ENCODE peak calls at places on chromosomes 2 and 18, in six cellular contexts. N, Z, G, H, W and X are unnamed samples.

GRCh38 chr2:33069894-33070651 is 123.3 kb downstream of the LTBP1 start:
- DNase-seq in N (peak; percentile 99), Z (peak; percentile 49), G (peak; percentile 35), H (peak; percentile 42), W (peak; percentile 100), X (no peak)

GRCh38 chr18:14971461-14972185 is 223.7 kb downstream of the ANKRD30B start:
- DNase-seq in N (peak; percentile 20), Z (no peak), G (no peak), H (no peak), W (no peak), X (no peak)

GRCh38 chr2:62140785-62141740 is 54.9 kb upstream of the B3GNT2 start:
- DNase-seq in N (no peak), Z (no peak), G (no peak), H (no peak), W (no peak), X (no peak)

GRCh38 chr2:206979922-206980321 is 40.6 kb downstream of the CPO start:
- DNase-seq in N (no peak), Z (no peak), G (no peak), H (no peak), W (no peak), X (no peak)

GRCh38 chr2:12050381-12050780 is 303.9 kb downstream of the LPIN1 start:
- DNase-seq in N (peak; percentile 92), Z (no peak), G (no peak), H (no peak), W (peak; percentile 67), X (no peak)

GRCh38 chr2:218805627-218806026 is 23.7 kb downstream of the CYP27A1 start:
- DNase-seq in N (peak; percentile 30), Z (no peak), G (no peak), H (no peak), W (peak; percentile 41), X (no peak)

GRCh38 chr2:69933839-69934613 is 19.1 kb downstream of the MXD1 start:
- DNase-seq in N (peak; percentile 84), Z (no peak), G (no peak), H (peak; percentile 62), W (peak; percentile 86), X (no peak)

GRCh38 chr2:173983414-173983871 is 18.3 kb upstream of the SP3 start:
- DNase-seq in N (peak; percentile 71), Z (no peak), G (no peak), H (no peak), W (no peak), X (no peak)

GRCh38 chr2:138433995-138434991 is 67.3 kb upstream of the SPOPL start:
- DNase-seq in N (peak; percentile 39), Z (no peak), G (no peak), H (no peak), W (no peak), X (no peak)

GRCh38 chr2:54120950-54121349 is 5.5 kb downstream of the ACYP2 start:
- DNase-seq in N (no peak), Z (no peak), G (no peak), H (no peak), W (no peak), X (no peak)
- H3K9me3 ChIP-seq in N (no peaks in the 10 kb centered on the region), Z (peaks cover 15% of the 10 kb centered on the region), G (no peaks in the 10 kb centered on the region), H (peaks cover 17% of the 10 kb centered on the region), W (peaks cover 11% of the 10 kb centered on the region), X (peaks cover 15% of the 10 kb centered on the region)

GRCh38 chr2:238415893-238416292 is 10.8 kb upstream of the ASB1 start:
- DNase-seq in N (no peak), Z (no peak), G (no peak), H (no peak), W (no peak), X (no peak)

GRCh38 chr2:238412067-238412767 is 14.5 kb upstream of the ASB1 start:
- DNase-seq in N (no peak), Z (no peak), G (no peak), H (no peak), W (no peak), X (no peak)

GRCh38 chr2:238418999-238419546 is 7.7 kb upstream of the ASB1 start:
- DNase-seq in N (no peak), Z (no peak), G (no peak), H (no peak), W (no peak), X (no peak)

GRCh38 chr2:238418196-238418998 is 8.3 kb upstream of the ASB1 start:
- DNase-seq in N (no peak), Z (peak; percentile 59), G (no peak), H (no peak), W (no peak), X (no peak)

GRCh38 chr2:238415036-238415764 is 11.5 kb upstream of the ASB1 start:
- DNase-seq in N (no peak), Z (peak; percentile 24), G (no peak), H (no peak), W (no peak), X (no peak)
- TF ChIP-seq CTCF in N (no peak), Z (no peak), G (no peak), H (no peak), W (no peak), X (no peak)

GRCh38 chr18:6249788-6250187 is 164.9 kb downstream of the L3MBTL4 start:
- DNase-seq in N (no peak), Z (no peak), G (no peak), H (no peak), W (no peak), X (no peak)
- H3K9me3 ChIP-seq in N (no peaks in the 10 kb centered on the region), Z (no peaks in the 10 kb centered on the region), G (no peaks in the 10 kb centered on the region), H (no peaks in the 10 kb centered on the region), W (no peaks in the 10 kb centered on the region), X (no peaks in the 10 kb centered on the region)

GRCh38 chr2:229220254-229220653 is 50.8 kb downstream of the PID1 start:
- DNase-seq in N (no peak), Z (no peak), G (no peak), H (no peak), W (no peak), X (no peak)
- TF ChIP-seq CTCF in N (no peak), Z (no peak), G (no peak), H (no peak), W (no peak), X (no peak)

GRCh38 chr2:23091900-23092299 is 293.1 kb upstream of the KLHL29 start:
- DNase-seq in N (no peak), Z (no peak), G (no peak), H (no peak), W (no peak), X (no peak)

GRCh38 chr2:23092831-23093230 is 292.1 kb upstream of the KLHL29 start:
- DNase-seq in N (peak; percentile 13), Z (no peak), G (no peak), H (no peak), W (no peak), X (no peak)

GRCh38 chr2:23091019-23091418 is 294.0 kb upstream of the KLHL29 start:
- DNase-seq in N (no peak), Z (no peak), G (no peak), H (no peak), W (no peak), X (no peak)
- H3K9me3 ChIP-seq in N (no peaks in the 10 kb centered on the region), Z (peaks cover 7% of the 10 kb centered on the region), G (no peaks in the 10 kb centered on the region), H (peaks cover 21% of the 10 kb centered on the region), W (peaks cover 3% of the 10 kb centered on the region), X (no peaks in the 10 kb centered on the region)

GRCh38 chr18:31553800-31554199 is 37.9 kb upstream of the TTR start:
- DNase-seq in N (no peak), Z (no peak), G (no peak), H (no peak), W (no peak), X (no peak)
- TF ChIP-seq CTCF in N (peak; percentile 16), Z (no peak), G (no peak), H (no peak), W (peak; percentile 9), X (no peak)

DNA sequence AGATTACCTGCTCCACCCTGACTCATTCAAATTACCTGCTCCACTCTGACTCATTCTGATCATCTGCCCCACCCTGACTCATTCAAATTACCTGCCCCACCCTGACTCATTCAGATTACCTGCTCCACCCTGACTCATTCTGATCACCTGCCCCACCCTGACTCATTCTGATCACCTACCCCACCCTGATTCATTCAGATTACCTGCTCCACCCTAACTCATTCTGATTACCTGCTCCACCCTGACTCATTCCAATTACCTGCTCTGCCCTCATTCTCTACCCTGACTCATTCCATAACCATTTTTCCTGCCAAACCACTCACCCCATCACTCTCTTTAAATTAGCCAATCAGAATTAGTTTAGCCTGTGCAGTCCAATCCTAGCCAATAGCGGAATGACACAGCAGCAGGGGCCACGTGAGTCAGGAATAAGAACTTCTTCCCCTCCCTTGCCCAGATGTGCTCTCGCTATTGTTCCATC is 26.2 kb downstream of the CFAP53 start:
- DNase-seq in N (no peak), Z (no peak), G (no peak), H (no peak), W (peak; percentile 1), X (no peak)
- H3K9me3 ChIP-seq in N (no peaks in the 10 kb centered on the region), Z (peaks cover 20% of the 10 kb centered on the region), G (no peaks in the 10 kb centered on the region), H (peaks cover 19% of the 10 kb centered on the region), W (no peaks in the 10 kb centered on the region), X (peaks cover 21% of the 10 kb centered on the region)

GRCh38 chr2:30691091-30691947 is 115.9 kb downstream of the CAPN13 start:
- DNase-seq in N (no peak), Z (no peak), G (no peak), H (no peak), W (no peak), X (no peak)

GRCh38 chr2:30692829-30693265 is 114.4 kb downstream of the CAPN13 start:
- DNase-seq in N (no peak), Z (peak; percentile 23), G (no peak), H (no peak), W (no peak), X (no peak)

GRCh38 chr2:30693821-30694281 is 113.4 kb downstream of the CAPN13 start:
- DNase-seq in N (no peak), Z (no peak), G (no peak), H (no peak), W (no peak), X (no peak)

GRCh38 chr2:30690126-30690561 is 117.1 kb downstream of the CAPN13 start:
- DNase-seq in N (no peak), Z (no peak), G (peak; percentile 52), H (no peak), W (no peak), X (no peak)

DNA sequence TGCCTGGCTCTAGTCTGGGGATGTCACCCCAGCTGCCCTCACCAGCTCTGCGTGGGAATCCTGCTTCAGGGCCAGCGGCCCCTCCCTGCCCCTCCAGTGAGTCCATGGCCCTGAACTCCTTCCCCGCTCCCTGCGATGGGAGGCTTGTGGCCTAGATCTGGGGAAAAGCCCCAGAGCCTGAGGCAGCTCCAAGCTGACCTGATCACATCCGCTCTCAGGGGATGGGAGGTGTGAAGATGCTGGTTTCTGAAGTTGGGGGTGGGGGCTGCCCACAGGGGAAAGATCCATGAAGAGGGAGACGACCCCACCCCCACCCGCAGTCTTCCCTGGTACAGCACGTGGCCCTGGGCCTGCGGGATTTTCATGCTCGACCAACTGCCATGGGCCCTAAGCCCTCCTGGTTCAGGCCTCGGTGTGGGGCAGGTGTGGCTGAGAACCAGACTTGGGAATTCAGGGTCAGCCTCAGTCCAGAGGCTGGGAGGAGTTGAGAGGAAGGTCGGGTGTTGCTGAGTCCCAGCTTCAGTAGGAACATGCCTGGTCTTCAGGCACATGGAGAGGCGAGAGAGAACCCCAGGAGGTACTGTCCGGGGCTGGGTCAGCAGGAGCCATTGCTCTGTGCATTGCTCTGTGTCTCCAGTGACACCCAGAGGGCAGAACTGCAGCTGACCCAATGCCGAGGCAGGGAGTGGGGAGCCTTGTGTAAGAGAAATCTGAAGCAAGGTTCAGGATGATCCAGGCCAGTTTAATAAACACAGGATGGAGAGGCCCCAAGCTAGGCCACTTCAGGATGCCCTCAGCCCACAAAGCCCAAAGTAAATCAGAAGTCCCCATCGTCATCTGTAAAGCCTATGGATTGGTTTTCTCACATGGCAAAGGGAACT is 115.1 kb downstream of the CAPN13 start:
- DNase-seq in N (peak; percentile 50), Z (peak; percentile 23), G (no peak), H (no peak), W (no peak), X (peak; percentile 32)
- TF ChIP-seq CTCF in N (peak; percentile 27), Z (no peak), G (no peak), H (no peak), W (no peak), X (peak; percentile 56)